ENCODE peak calls at places on chromosome 15, in ten cellular contexts. One of them, this sample, is unnamed.
A peak's percentile ranks its signal among the peaks of the same experiment; 100 is the strongest.

GRCh38 chr15:42194502-42194901 is 13.6 kb downstream of the VPS39 start:
- DNase-seq in mammary epithelial cell: peak; percentile 26
- DNase-seq in psoas muscle: no peak
- DNase-seq in lower lobe of right lung: peak; percentile 52
- DNase-seq in adrenal gland: peak; percentile 34
- DNase-seq in colonic mucosa: no peak
- DNase-seq in heart left ventricle: no peak
- DNase-seq in CD8-positive, alpha-beta T cell: no peak
- DNase-seq in A549: peak; percentile 53
- DNase-seq in breast epithelium: no peak
- DNase-seq in this sample: no peak

GRCh38 chr15:41561777-41562145 is 2.7 kb downstream of the TYRO3 start:
- DNase-seq in mammary epithelial cell: no peak
- DNase-seq in psoas muscle: peak; percentile 57
- DNase-seq in lower lobe of right lung: no peak
- DNase-seq in adrenal gland: peak; percentile 52
- DNase-seq in colonic mucosa: no peak
- DNase-seq in heart left ventricle: peak; percentile 64
- DNase-seq in CD8-positive, alpha-beta T cell: no peak
- DNase-seq in A549: no peak
- DNase-seq in breast epithelium: no peak
- DNase-seq in this sample: no peak

GRCh38 chr15:65382146-65382491 is 4.3 kb upstream of the IGDCC3 start:
- DNase-seq in mammary epithelial cell: no peak
- DNase-seq in psoas muscle: no peak
- DNase-seq in lower lobe of right lung: no peak
- DNase-seq in adrenal gland: no peak
- DNase-seq in colonic mucosa: no peak
- DNase-seq in heart left ventricle: no peak
- DNase-seq in CD8-positive, alpha-beta T cell: no peak
- DNase-seq in A549: no peak
- DNase-seq in breast epithelium: no peak
- DNase-seq in this sample: no peak

GRCh38 chr15:67823371-67824156 is 1.7 kb upstream of the SKOR1 start:
- DNase-seq in mammary epithelial cell: no peak
- DNase-seq in psoas muscle: no peak
- DNase-seq in lower lobe of right lung: no peak
- DNase-seq in adrenal gland: no peak
- DNase-seq in colonic mucosa: no peak
- DNase-seq in heart left ventricle: peak; percentile 9
- DNase-seq in CD8-positive, alpha-beta T cell: no peak
- DNase-seq in A549: no peak
- DNase-seq in breast epithelium: no peak
- DNase-seq in this sample: no peak

GRCh38 chr15:37093480-37094410 is 6.6 kb downstream of the MEIS2 start:
- DNase-seq in mammary epithelial cell: peak; percentile 53
- DNase-seq in psoas muscle: no peak
- DNase-seq in lower lobe of right lung: no peak
- DNase-seq in adrenal gland: no peak
- DNase-seq in colonic mucosa: no peak
- DNase-seq in heart left ventricle: no peak
- DNase-seq in CD8-positive, alpha-beta T cell: no peak
- DNase-seq in A549: no peak
- DNase-seq in breast epithelium: no peak
- DNase-seq in this sample: no peak

GRCh38 chr15:34679326-34679725 is 75.5 kb downstream of the GJD2 start:
- DNase-seq in mammary epithelial cell: no peak
- DNase-seq in psoas muscle: no peak
- DNase-seq in lower lobe of right lung: no peak
- DNase-seq in adrenal gland: no peak
- DNase-seq in colonic mucosa: no peak
- DNase-seq in heart left ventricle: no peak
- DNase-seq in CD8-positive, alpha-beta T cell: no peak
- DNase-seq in A549: no peak
- DNase-seq in breast epithelium: no peak
- DNase-seq in this sample: no peak

GRCh38 chr15:78103406-78104118 is 11.2 kb downstream of the SH2D7 start:
- DNase-seq in mammary epithelial cell: no peak
- DNase-seq in psoas muscle: no peak
- DNase-seq in lower lobe of right lung: peak; percentile 46
- DNase-seq in adrenal gland: peak; percentile 30
- DNase-seq in colonic mucosa: no peak
- DNase-seq in heart left ventricle: peak; percentile 39
- DNase-seq in CD8-positive, alpha-beta T cell: peak; percentile 60
- DNase-seq in A549: no peak
- DNase-seq in breast epithelium: no peak
- DNase-seq in this sample: no peak

GRCh38 chr15:91844928-91845327 is 8.6 kb upstream of the SLCO3A1 start:
- DNase-seq in mammary epithelial cell: no peak
- DNase-seq in psoas muscle: no peak
- DNase-seq in lower lobe of right lung: no peak
- DNase-seq in adrenal gland: no peak
- DNase-seq in colonic mucosa: no peak
- DNase-seq in heart left ventricle: no peak
- DNase-seq in CD8-positive, alpha-beta T cell: no peak
- DNase-seq in A549: no peak
- DNase-seq in breast epithelium: no peak
- DNase-seq in this sample: no peak

GRCh38 chr15:100714749-100715342 is 112.5 kb downstream of the ASB7 start:
- DNase-seq in mammary epithelial cell: no peak
- DNase-seq in psoas muscle: no peak
- DNase-seq in lower lobe of right lung: no peak
- DNase-seq in adrenal gland: peak; percentile 5
- DNase-seq in colonic mucosa: no peak
- DNase-seq in heart left ventricle: no peak
- DNase-seq in CD8-positive, alpha-beta T cell: no peak
- DNase-seq in A549: no peak
- DNase-seq in breast epithelium: peak; percentile 18
- DNase-seq in this sample: no peak

GRCh38 chr15:100716456-100717085 is 114.2 kb downstream of the ASB7 start:
- DNase-seq in mammary epithelial cell: no peak
- DNase-seq in psoas muscle: no peak
- DNase-seq in lower lobe of right lung: no peak
- DNase-seq in adrenal gland: peak; percentile 7
- DNase-seq in colonic mucosa: no peak
- DNase-seq in heart left ventricle: no peak
- DNase-seq in CD8-positive, alpha-beta T cell: no peak
- DNase-seq in A549: no peak
- DNase-seq in breast epithelium: peak; percentile 15
- DNase-seq in this sample: no peak

GRCh38 chr15:100714034-100714748 is 111.8 kb downstream of the ASB7 start:
- DNase-seq in mammary epithelial cell: no peak
- DNase-seq in psoas muscle: no peak
- DNase-seq in lower lobe of right lung: no peak
- DNase-seq in adrenal gland: peak; percentile 5
- DNase-seq in colonic mucosa: no peak
- DNase-seq in heart left ventricle: no peak
- DNase-seq in CD8-positive, alpha-beta T cell: no peak
- DNase-seq in A549: no peak
- DNase-seq in breast epithelium: peak; percentile 11
- DNase-seq in this sample: no peak

GRCh38 chr15:100717596-100717995 is 115.2 kb downstream of the ASB7 start:
- DNase-seq in mammary epithelial cell: no peak
- DNase-seq in psoas muscle: no peak
- DNase-seq in lower lobe of right lung: no peak
- DNase-seq in adrenal gland: no peak
- DNase-seq in colonic mucosa: peak; percentile 7
- DNase-seq in heart left ventricle: no peak
- DNase-seq in CD8-positive, alpha-beta T cell: no peak
- DNase-seq in A549: no peak
- DNase-seq in breast epithelium: peak; percentile 15
- DNase-seq in this sample: no peak

GRCh38 chr15:100715571-100716455 is 113.4 kb downstream of the ASB7 start:
- DNase-seq in mammary epithelial cell: no peak
- DNase-seq in psoas muscle: peak; percentile 34
- DNase-seq in lower lobe of right lung: peak; percentile 76
- DNase-seq in adrenal gland: peak; percentile 33
- DNase-seq in colonic mucosa: peak; percentile 33
- DNase-seq in heart left ventricle: no peak
- DNase-seq in CD8-positive, alpha-beta T cell: no peak
- DNase-seq in A549: peak; percentile 44
- DNase-seq in breast epithelium: peak; percentile 17
- DNase-seq in this sample: no peak
- H3K9me3 ChIP-seq in mammary epithelial cell: no peaks in the 10 kb centered on the region
- H3K9me3 ChIP-seq in psoas muscle: no peaks in the 10 kb centered on the region
- H3K9me3 ChIP-seq in lower lobe of right lung: no peaks in the 10 kb centered on the region
- H3K9me3 ChIP-seq in adrenal gland: no peaks in the 10 kb centered on the region
- H3K9me3 ChIP-seq in colonic mucosa: no peaks in the 10 kb centered on the region
- H3K9me3 ChIP-seq in heart left ventricle: no peaks in the 10 kb centered on the region
- H3K9me3 ChIP-seq in CD8-positive, alpha-beta T cell: no peaks in the 10 kb centered on the region
- H3K9me3 ChIP-seq in A549: no peaks in the 10 kb centered on the region
- H3K9me3 ChIP-seq in breast epithelium: no peaks in the 10 kb centered on the region
- H3K9me3 ChIP-seq in this sample: no peaks in the 10 kb centered on the region

GRCh38 chr15:25091421-25092158 is 136.8 kb downstream of the SNRPN start:
- DNase-seq in mammary epithelial cell: no peak
- DNase-seq in psoas muscle: no peak
- DNase-seq in lower lobe of right lung: no peak
- DNase-seq in adrenal gland: no peak
- DNase-seq in colonic mucosa: no peak
- DNase-seq in heart left ventricle: no peak
- DNase-seq in CD8-positive, alpha-beta T cell: no peak
- DNase-seq in A549: no peak
- DNase-seq in breast epithelium: no peak
- DNase-seq in this sample: no peak

GRCh38 chr15:25089577-25089976 is 134.8 kb downstream of the SNRPN start:
- DNase-seq in mammary epithelial cell: no peak
- DNase-seq in psoas muscle: no peak
- DNase-seq in lower lobe of right lung: no peak
- DNase-seq in adrenal gland: no peak
- DNase-seq in colonic mucosa: no peak
- DNase-seq in heart left ventricle: no peak
- DNase-seq in CD8-positive, alpha-beta T cell: no peak
- DNase-seq in A549: no peak
- DNase-seq in breast epithelium: no peak
- DNase-seq in this sample: no peak

GRCh38 chr15:25088261-25088790 is 133.5 kb downstream of the SNRPN start:
- DNase-seq in mammary epithelial cell: no peak
- DNase-seq in psoas muscle: no peak
- DNase-seq in lower lobe of right lung: no peak
- DNase-seq in adrenal gland: no peak
- DNase-seq in colonic mucosa: no peak
- DNase-seq in heart left ventricle: no peak
- DNase-seq in CD8-positive, alpha-beta T cell: no peak
- DNase-seq in A549: no peak
- DNase-seq in breast epithelium: no peak
- DNase-seq in this sample: no peak

GRCh38 chr15:25092661-25093060 is 137.9 kb downstream of the SNRPN start:
- DNase-seq in mammary epithelial cell: no peak
- DNase-seq in psoas muscle: no peak
- DNase-seq in lower lobe of right lung: no peak
- DNase-seq in adrenal gland: no peak
- DNase-seq in colonic mucosa: no peak
- DNase-seq in heart left ventricle: no peak
- DNase-seq in CD8-positive, alpha-beta T cell: no peak
- DNase-seq in A549: no peak
- DNase-seq in breast epithelium: no peak
- DNase-seq in this sample: no peak

DNA sequence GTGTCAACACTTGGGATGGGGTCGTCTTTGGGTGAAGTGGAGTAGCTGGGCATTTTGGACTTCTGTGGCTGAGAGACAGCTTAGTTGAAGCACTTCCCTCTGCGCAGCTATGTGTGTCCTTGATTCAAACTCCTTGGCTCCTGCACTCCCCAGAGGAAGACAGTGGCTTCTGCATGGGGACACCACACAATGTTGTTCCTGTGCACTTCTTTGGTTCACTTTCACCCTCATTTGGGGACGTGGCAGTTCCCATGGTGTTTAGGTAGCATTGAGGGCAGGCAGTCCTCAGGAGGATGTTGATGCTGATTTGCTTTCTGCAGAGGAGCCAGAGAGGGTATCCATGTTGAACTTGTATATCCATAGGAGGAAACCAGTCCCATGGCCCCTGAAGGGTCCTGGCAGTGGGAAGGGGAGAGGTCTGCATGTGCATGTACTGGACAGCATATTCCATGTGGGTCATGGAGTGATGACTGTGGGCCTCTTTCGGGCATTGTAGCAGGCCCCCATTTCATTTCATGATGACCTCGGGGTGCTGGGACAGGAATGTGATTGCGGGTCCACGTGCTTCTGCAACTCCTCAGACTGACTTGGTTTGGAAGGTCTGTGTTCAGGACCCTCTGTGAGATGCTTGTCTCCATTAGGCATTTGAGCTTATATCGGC is 135.4 kb downstream of the SNRPN start:
- DNase-seq in mammary epithelial cell: no peak
- DNase-seq in psoas muscle: no peak
- DNase-seq in lower lobe of right lung: no peak
- DNase-seq in adrenal gland: no peak
- DNase-seq in colonic mucosa: no peak
- DNase-seq in heart left ventricle: no peak
- DNase-seq in CD8-positive, alpha-beta T cell: no peak
- DNase-seq in A549: no peak
- DNase-seq in breast epithelium: no peak
- DNase-seq in this sample: no peak
- H3K9me3 ChIP-seq in mammary epithelial cell: peaks cover 56% of the 10 kb centered on the region
- H3K9me3 ChIP-seq in psoas muscle: peaks cover 67% of the 10 kb centered on the region
- H3K9me3 ChIP-seq in lower lobe of right lung: peaks cover 99% of the 10 kb centered on the region
- H3K9me3 ChIP-seq in adrenal gland: no peaks in the 10 kb centered on the region
- H3K9me3 ChIP-seq in colonic mucosa: peaks cover 4% of the 10 kb centered on the region
- H3K9me3 ChIP-seq in heart left ventricle: peaks cover 97% of the 10 kb centered on the region
- H3K9me3 ChIP-seq in CD8-positive, alpha-beta T cell: peaks cover 43% of the 10 kb centered on the region
- H3K9me3 ChIP-seq in A549: peaks cover 2% of the 10 kb centered on the region
- H3K9me3 ChIP-seq in breast epithelium: peaks cover 100% of the 10 kb centered on the region
- H3K9me3 ChIP-seq in this sample: peaks cover 24% of the 10 kb centered on the region

GRCh38 chr15:61393949-61394348 is 164.8 kb upstream of the RORA start:
- DNase-seq in mammary epithelial cell: no peak
- DNase-seq in psoas muscle: no peak
- DNase-seq in lower lobe of right lung: no peak
- DNase-seq in adrenal gland: no peak
- DNase-seq in colonic mucosa: no peak
- DNase-seq in heart left ventricle: no peak
- DNase-seq in CD8-positive, alpha-beta T cell: no peak
- DNase-seq in A549: no peak
- DNase-seq in breast epithelium: peak; percentile 54
- DNase-seq in this sample: no peak
- H3K9me3 ChIP-seq in mammary epithelial cell: no peaks in the 10 kb centered on the region
- H3K9me3 ChIP-seq in psoas muscle: no peaks in the 10 kb centered on the region
- H3K9me3 ChIP-seq in lower lobe of right lung: no peaks in the 10 kb centered on the region
- H3K9me3 ChIP-seq in adrenal gland: no peaks in the 10 kb centered on the region
- H3K9me3 ChIP-seq in colonic mucosa: no peaks in the 10 kb centered on the region
- H3K9me3 ChIP-seq in heart left ventricle: no peaks in the 10 kb centered on the region
- H3K9me3 ChIP-seq in CD8-positive, alpha-beta T cell: no peaks in the 10 kb centered on the region
- H3K9me3 ChIP-seq in A549: no peaks in the 10 kb centered on the region
- H3K9me3 ChIP-seq in breast epithelium: no peaks in the 10 kb centered on the region
- H3K9me3 ChIP-seq in this sample: no peaks in the 10 kb centered on the region

DNA sequence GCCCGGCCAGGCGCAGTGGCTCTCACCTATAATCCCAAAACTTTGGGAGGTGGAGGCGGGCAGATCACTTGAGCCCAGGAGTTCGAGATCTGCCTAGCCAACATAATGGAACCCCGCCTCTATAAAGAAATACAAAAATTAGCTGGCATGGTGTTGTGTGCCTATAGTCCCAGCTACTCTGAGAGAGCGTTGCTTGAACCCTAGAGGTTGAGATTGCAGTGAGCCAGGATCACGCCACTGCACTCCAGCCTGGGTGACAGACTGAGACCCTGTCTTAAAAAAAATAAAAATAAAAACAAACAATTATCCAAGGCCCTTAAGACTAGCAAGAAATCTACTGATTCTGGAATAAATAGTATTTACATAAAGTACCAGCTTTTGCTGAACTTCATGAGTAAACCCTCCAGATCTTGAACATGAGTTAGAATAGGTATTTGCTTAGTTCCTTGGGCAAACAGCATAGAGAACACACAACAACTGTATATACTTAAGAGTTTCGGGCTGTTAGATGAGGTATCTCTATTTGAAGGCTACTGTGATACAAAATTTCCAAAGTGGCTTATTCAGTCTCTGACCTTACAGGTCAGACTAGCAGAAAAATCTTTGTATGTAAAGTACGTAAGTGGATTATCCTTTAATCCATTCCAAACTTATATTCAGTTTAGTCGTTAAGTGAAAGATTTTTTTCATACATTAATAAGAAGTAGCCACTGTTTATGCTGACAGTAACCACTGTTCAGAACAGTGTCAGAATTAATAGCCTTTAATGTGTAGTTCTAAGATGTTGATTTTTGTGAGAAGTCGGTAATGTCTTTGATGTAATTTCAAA is 171.1 kb upstream of the CGNL1 start:
- DNase-seq in mammary epithelial cell: no peak
- DNase-seq in psoas muscle: no peak
- DNase-seq in lower lobe of right lung: no peak
- DNase-seq in adrenal gland: no peak
- DNase-seq in colonic mucosa: no peak
- DNase-seq in heart left ventricle: no peak
- DNase-seq in CD8-positive, alpha-beta T cell: no peak
- DNase-seq in A549: no peak
- DNase-seq in breast epithelium: no peak
- DNase-seq in this sample: no peak
- H3K9me3 ChIP-seq in mammary epithelial cell: no peaks in the 10 kb centered on the region
- H3K9me3 ChIP-seq in psoas muscle: no peaks in the 10 kb centered on the region
- H3K9me3 ChIP-seq in lower lobe of right lung: no peaks in the 10 kb centered on the region
- H3K9me3 ChIP-seq in adrenal gland: no peaks in the 10 kb centered on the region
- H3K9me3 ChIP-seq in colonic mucosa: no peaks in the 10 kb centered on the region
- H3K9me3 ChIP-seq in heart left ventricle: no peaks in the 10 kb centered on the region
- H3K9me3 ChIP-seq in CD8-positive, alpha-beta T cell: no peaks in the 10 kb centered on the region
- H3K9me3 ChIP-seq in A549: no peaks in the 10 kb centered on the region
- H3K9me3 ChIP-seq in breast epithelium: no peaks in the 10 kb centered on the region
- H3K9me3 ChIP-seq in this sample: no peaks in the 10 kb centered on the region

This sample was measured in T-helper 17 cell.